ENCODE peak calls at places on chromosomes 3 and 15, in four cellular contexts. One of them, this sample, is unnamed.

GRCh38 chr3:36701903-36702374 is 62.4 kb downstream of the DCLK3 start:
- DNase-seq in HFFc6: peak
- DNase-seq in left ventricle myocardium inferior: no peak
- DNase-seq in fibroblast of lung: peak
- DNase-seq in this sample: no peak

GRCh38 chr3:11699083-11699427 is 55.3 kb upstream of the VGLL4 start:
- DNase-seq in HFFc6: peak
- DNase-seq in left ventricle myocardium inferior: no peak
- DNase-seq in fibroblast of lung: peak
- DNase-seq in this sample: no peak

GRCh38 chr15:73575636-73576247 is 57.4 kb downstream of the NPTN start:
- DNase-seq in HFFc6: no peak
- DNase-seq in left ventricle myocardium inferior: peak
- DNase-seq in fibroblast of lung: peak
- DNase-seq in this sample: no peak

GRCh38 chr3:125300416-125300815 is 74.7 kb downstream of the ZNF148 start:
- DNase-seq in HFFc6: peak
- DNase-seq in left ventricle myocardium inferior: no peak
- DNase-seq in fibroblast of lung: peak
- DNase-seq in this sample: no peak

GRCh38 chr3:47645551-47645950 is 66.9 kb upstream of the CSPG5 start:
- DNase-seq in HFFc6: no peak
- DNase-seq in left ventricle myocardium inferior: no peak
- DNase-seq in fibroblast of lung: peak
- DNase-seq in this sample: no peak

GRCh38 chr3:52742418-52743041 is 28.2 kb downstream of the NEK4 start:
- DNase-seq in HFFc6: peak
- DNase-seq in left ventricle myocardium inferior: no peak
- DNase-seq in fibroblast of lung: peak
- DNase-seq in this sample: no peak

GRCh38 chr3:11240496-11240895 is 31.7 kb upstream of the ATG7 start:
- DNase-seq in HFFc6: no peak
- DNase-seq in left ventricle myocardium inferior: no peak
- DNase-seq in fibroblast of lung: peak
- DNase-seq in this sample: peak

GRCh38 chr3:106913111-106913698 is 464.0 kb upstream of the CCDC54 start:
- DNase-seq in HFFc6: no peak
- DNase-seq in left ventricle myocardium inferior: no peak
- DNase-seq in fibroblast of lung: peak
- DNase-seq in this sample: no peak

GRCh38 chr3:24069045-24069444 is 124.0 kb downstream of the NR1D2 start:
- DNase-seq in HFFc6: peak
- DNase-seq in left ventricle myocardium inferior: no peak
- DNase-seq in fibroblast of lung: no peak
- DNase-seq in this sample: no peak

GRCh38 chr3:165130709-165131108 is 52.4 kb upstream of the SI start:
- DNase-seq in HFFc6: no peak
- DNase-seq in left ventricle myocardium inferior: no peak
- DNase-seq in fibroblast of lung: no peak
- DNase-seq in this sample: no peak

GRCh38 chr3:128794788-128795649 is 69.0 kb downstream of the RAB7A start:
- DNase-seq in HFFc6: peak
- DNase-seq in left ventricle myocardium inferior: no peak
- DNase-seq in fibroblast of lung: peak
- DNase-seq in this sample: peak

GRCh38 chr3:81894598-81894997 is 133.2 kb upstream of the GBE1 start:
- DNase-seq in HFFc6: no peak
- DNase-seq in left ventricle myocardium inferior: no peak
- DNase-seq in fibroblast of lung: no peak
- DNase-seq in this sample: no peak

GRCh38 chr3:9422712-9423424 is 25.5 kb downstream of the SETD5 start:
- DNase-seq in HFFc6: peak
- DNase-seq in left ventricle myocardium inferior: peak
- DNase-seq in fibroblast of lung: peak
- DNase-seq in this sample: peak

GRCh38 chr15:71301958-71302621 is 186.8 kb downstream of the THSD4 start:
- DNase-seq in HFFc6: no peak
- DNase-seq in left ventricle myocardium inferior: no peak
- DNase-seq in fibroblast of lung: peak
- DNase-seq in this sample: no peak

GRCh38 chr3:29176501-29176900 is 104.4 kb upstream of the RBMS3 start:
- DNase-seq in HFFc6: no peak
- DNase-seq in left ventricle myocardium inferior: no peak
- DNase-seq in fibroblast of lung: no peak
- DNase-seq in this sample: no peak

GRCh38 chr15:49989498-49989897 is 129.5 kb downstream of the ATP8B4 start:
- DNase-seq in HFFc6: no peak
- DNase-seq in left ventricle myocardium inferior: peak
- DNase-seq in fibroblast of lung: no peak
- DNase-seq in this sample: no peak

GRCh38 chr15:80694624-80695098 is 449 bp upstream of the ABHD17C start:
- DNase-seq in HFFc6: no peak
- DNase-seq in left ventricle myocardium inferior: peak
- DNase-seq in fibroblast of lung: peak
- DNase-seq in this sample: peak

GRCh38 chr3:139586420-139587017 is 47.0 kb upstream of the RBP1 start:
- DNase-seq in HFFc6: no peak
- DNase-seq in left ventricle myocardium inferior: no peak
- DNase-seq in fibroblast of lung: no peak
- DNase-seq in this sample: no peak

GRCh38 chr3:99549918-99550603 is 88.3 kb upstream of the COL8A1 start:
- DNase-seq in HFFc6: peak
- DNase-seq in left ventricle myocardium inferior: no peak
- DNase-seq in fibroblast of lung: peak
- DNase-seq in this sample: no peak

GRCh38 chr3:184570501-184570900 is 8.9 kb downstream of the EPHB3 start:
- DNase-seq in HFFc6: no peak
- DNase-seq in left ventricle myocardium inferior: no peak
- DNase-seq in fibroblast of lung: no peak
- DNase-seq in this sample: no peak

GRCh38 chr3:157172746-157173145 is 12.8 kb upstream of the CCNL1 start:
- DNase-seq in HFFc6: no peak
- DNase-seq in left ventricle myocardium inferior: no peak
- DNase-seq in fibroblast of lung: no peak
- DNase-seq in this sample: no peak

GRCh38 chr3:184016820-184017671 is 638 bp downstream of the ABCC5 start:
- DNase-seq in HFFc6: no peak
- DNase-seq in left ventricle myocardium inferior: peak
- DNase-seq in fibroblast of lung: peak
- DNase-seq in this sample: peak

GRCh38 chr3:132256984-132257383 is 60.2 kb upstream of the ACP3 start:
- DNase-seq in HFFc6: no peak
- DNase-seq in left ventricle myocardium inferior: no peak
- DNase-seq in fibroblast of lung: peak
- DNase-seq in this sample: no peak

GRCh38 chr3:11118181-11118682 is 36.1 kb upstream of the HRH1 start:
- DNase-seq in HFFc6: peak
- DNase-seq in left ventricle myocardium inferior: no peak
- DNase-seq in fibroblast of lung: peak
- DNase-seq in this sample: no peak

GRCh38 chr3:124826703-124827102 is 60.5 kb downstream of the ITGB5 start:
- DNase-seq in HFFc6: peak
- DNase-seq in left ventricle myocardium inferior: no peak
- DNase-seq in fibroblast of lung: peak
- DNase-seq in this sample: no peak

GRCh38 chr3:129686941-129687340 is 80.5 kb upstream of the PLXND1 start:
- DNase-seq in HFFc6: no peak
- DNase-seq in left ventricle myocardium inferior: no peak
- DNase-seq in fibroblast of lung: peak
- DNase-seq in this sample: no peak

GRCh38 chr3:111084911-111085310 is 13.3 kb downstream of the NECTIN3 start:
- DNase-seq in HFFc6: no peak
- DNase-seq in left ventricle myocardium inferior: no peak
- DNase-seq in fibroblast of lung: no peak
- DNase-seq in this sample: no peak

GRCh38 chr3:42721690-42722089 is 19.1 kb upstream of the HHATL start:
- DNase-seq in HFFc6: no peak
- DNase-seq in left ventricle myocardium inferior: no peak
- DNase-seq in fibroblast of lung: no peak
- DNase-seq in this sample: no peak

GRCh38 chr3:46844851-46845250 is 18.4 kb downstream of the MYL3 start:
- DNase-seq in HFFc6: no peak
- DNase-seq in left ventricle myocardium inferior: no peak
- DNase-seq in fibroblast of lung: no peak
- DNase-seq in this sample: no peak

GRCh38 chr3:178684881-178685590 is 148.8 kb downstream of the KCNMB2 start:
- DNase-seq in HFFc6: no peak
- DNase-seq in left ventricle myocardium inferior: no peak
- DNase-seq in fibroblast of lung: no peak
- DNase-seq in this sample: peak

GRCh38 chr3:195583831-195584542 is at the start of gene APOD:
- DNase-seq in HFFc6: no peak
- DNase-seq in left ventricle myocardium inferior: peak
- DNase-seq in fibroblast of lung: peak
- DNase-seq in this sample: peak

GRCh38 chr3:45105855-45106655 is 40.1 kb downstream of the CDCP1 start:
- DNase-seq in HFFc6: peak
- DNase-seq in left ventricle myocardium inferior: no peak
- DNase-seq in fibroblast of lung: peak
- DNase-seq in this sample: peak

GRCh38 chr3:45852828-45853227 is 10.9 kb upstream of the LZTFL1 start:
- DNase-seq in HFFc6: no peak
- DNase-seq in left ventricle myocardium inferior: no peak
- DNase-seq in fibroblast of lung: no peak
- DNase-seq in this sample: no peak

GRCh38 chr15:88257311-88257901 is 867 bp upstream of the NTRK3 start:
- DNase-seq in HFFc6: no peak
- DNase-seq in left ventricle myocardium inferior: no peak
- DNase-seq in fibroblast of lung: peak
- DNase-seq in this sample: peak

GRCh38 chr3:151216641-151217040 is 13.6 kb upstream of the GPR171 start:
- DNase-seq in HFFc6: peak
- DNase-seq in left ventricle myocardium inferior: no peak
- DNase-seq in fibroblast of lung: peak
- DNase-seq in this sample: no peak

DNA sequence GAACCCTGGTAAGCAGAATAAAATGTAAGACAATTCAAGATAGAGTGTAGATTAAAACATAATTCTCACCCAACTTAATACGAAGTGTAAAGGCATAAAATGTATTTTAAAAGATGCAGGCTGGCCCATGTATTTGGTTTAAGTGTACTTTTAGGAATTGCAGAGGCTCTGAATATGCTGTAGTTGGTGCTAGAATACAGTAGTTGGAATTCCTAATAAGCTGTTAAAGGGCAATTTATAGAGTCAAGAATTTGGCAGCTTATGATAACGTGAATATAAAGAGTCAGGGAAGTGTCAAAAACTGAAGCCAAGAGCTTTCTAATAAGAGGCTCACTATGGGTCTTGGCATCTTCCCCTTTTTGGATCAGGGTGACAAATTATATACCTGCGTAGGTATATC is 36.5 kb downstream of the ADAMTS9 start:
- DNase-seq in HFFc6: no peak
- DNase-seq in left ventricle myocardium inferior: no peak
- DNase-seq in fibroblast of lung: no peak
- DNase-seq in this sample: no peak
- TF ChIP-seq CTCF in HFFc6: no peak
- TF ChIP-seq CTCF in left ventricle myocardium inferior: peak
- TF ChIP-seq CTCF in fibroblast of lung: no peak
- TF ChIP-seq CTCF in this sample: no peak

GRCh38 chr3:187063286-187064081 is 75.8 kb downstream of the RPL39L start:
- DNase-seq in HFFc6: no peak
- DNase-seq in left ventricle myocardium inferior: no peak
- DNase-seq in fibroblast of lung: peak
- DNase-seq in this sample: no peak

GRCh38 chr3:187069857-187070516 is 69.3 kb downstream of the RPL39L start:
- DNase-seq in HFFc6: no peak
- DNase-seq in left ventricle myocardium inferior: no peak
- DNase-seq in fibroblast of lung: no peak
- DNase-seq in this sample: no peak

GRCh38 chr3:187062526-187063177 is 76.6 kb downstream of the RPL39L start:
- DNase-seq in HFFc6: peak
- DNase-seq in left ventricle myocardium inferior: no peak
- DNase-seq in fibroblast of lung: peak
- DNase-seq in this sample: no peak

GRCh38 chr3:187064210-187065115 is 74.8 kb downstream of the RPL39L start:
- DNase-seq in HFFc6: no peak
- DNase-seq in left ventricle myocardium inferior: no peak
- DNase-seq in fibroblast of lung: no peak
- DNase-seq in this sample: no peak

DNA sequence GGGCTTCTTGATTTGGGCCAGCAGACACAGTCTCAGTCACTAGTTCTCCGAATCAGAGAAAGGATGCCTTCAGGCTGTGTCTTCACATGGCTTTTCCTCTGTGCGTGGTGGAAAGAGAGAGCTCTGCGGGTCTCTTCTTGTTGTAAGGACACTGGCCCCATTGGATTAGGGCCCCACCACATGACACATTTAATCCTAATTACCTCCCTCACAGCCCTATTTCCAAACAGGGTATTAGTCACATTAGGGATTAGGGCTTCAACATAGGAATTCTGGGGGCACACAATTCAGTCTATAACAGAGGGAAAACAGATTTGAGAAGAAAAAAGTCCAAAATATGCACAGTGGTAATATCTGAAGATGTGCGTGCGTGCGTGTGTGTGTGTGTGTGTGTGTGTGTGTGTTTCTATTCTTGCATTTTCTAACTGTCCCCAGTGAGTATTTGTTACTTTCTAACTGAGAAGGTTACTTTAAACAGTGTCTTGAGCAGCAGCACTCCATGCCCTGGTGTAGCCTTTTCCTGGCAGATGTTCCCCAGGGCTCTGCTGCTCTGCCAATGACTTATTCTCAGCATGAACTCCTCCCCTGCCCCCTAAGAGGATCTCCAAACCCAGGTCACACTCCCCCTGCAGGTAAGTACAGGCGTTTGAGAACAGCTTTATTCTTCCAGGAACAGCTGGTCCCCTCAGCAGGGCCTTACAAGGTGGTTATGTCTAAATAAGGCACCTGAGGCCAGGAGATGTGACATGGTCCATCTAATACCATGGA is 72.9 kb downstream of the RPL39L start:
- DNase-seq in HFFc6: peak
- DNase-seq in left ventricle myocardium inferior: no peak
- DNase-seq in fibroblast of lung: peak
- DNase-seq in this sample: peak
- TF ChIP-seq CTCF in HFFc6: peak
- TF ChIP-seq CTCF in left ventricle myocardium inferior: peak
- TF ChIP-seq CTCF in fibroblast of lung: peak
- TF ChIP-seq CTCF in this sample: peak

GRCh38 chr3:197454014-197454413 is 101.8 kb downstream of the BDH1 start:
- DNase-seq in HFFc6: peak
- DNase-seq in left ventricle myocardium inferior: no peak
- DNase-seq in fibroblast of lung: no peak
- DNase-seq in this sample: peak
- TF ChIP-seq CTCF in HFFc6: peak
- TF ChIP-seq CTCF in left ventricle myocardium inferior: peak
- TF ChIP-seq CTCF in fibroblast of lung: no peak
- TF ChIP-seq CTCF in this sample: peak

DNA sequence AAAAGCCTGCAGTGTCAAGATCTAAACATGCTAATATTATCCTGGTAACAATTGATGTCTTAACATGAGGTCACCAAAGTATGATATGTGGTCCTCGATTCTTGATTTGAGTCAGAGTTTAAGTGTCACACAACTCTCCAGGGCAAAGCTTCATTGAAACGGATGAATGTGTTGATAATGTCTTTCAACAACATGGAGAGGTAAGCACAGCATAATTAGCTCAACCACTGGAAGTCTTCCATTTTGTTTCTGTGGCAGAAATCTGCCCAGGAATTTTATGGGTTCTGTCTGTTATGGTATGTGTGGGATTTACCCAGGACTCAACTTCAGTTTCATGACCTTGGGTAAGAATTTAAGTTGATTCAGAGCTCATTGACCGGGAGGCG is 591.5 kb downstream of the ZNF385D start:
- DNase-seq in HFFc6: peak
- DNase-seq in left ventricle myocardium inferior: no peak
- DNase-seq in fibroblast of lung: peak
- DNase-seq in this sample: no peak
- TF ChIP-seq CTCF in HFFc6: no peak
- TF ChIP-seq CTCF in left ventricle myocardium inferior: no peak
- TF ChIP-seq CTCF in fibroblast of lung: no peak
- TF ChIP-seq CTCF in this sample: no peak